ENCODE peak calls at places on chromosome X, in five cellular contexts. O is body of pancreas, G is AG04449, W is colonic mucosa, H is Panc1. E is an unnamed sample.

GRCh38 chrX:475926-476723 is 89.4 kb upstream of the PPP2R3B start:
- DNase-seq in W (no peak), O (no peak), H (no peak), G (no peak), E (no peak)

GRCh38 chrX:68944211-68944610 is 115.4 kb downstream of the EFNB1 start:
- DNase-seq in W (peak), O (no peak), H (no peak), G (no peak), E (no peak)

GRCh38 chrX:39164212-39164611 is 363.0 kb downstream of the MID1IP1 start:
- DNase-seq in G (no peak), H (no peak), O (no peak), W (no peak), E (no peak)

GRCh38 chrX:103519389-103519788 is at the start of gene RAB40A:
- DNase-seq in G (no peak), O (no peak), H (no peak), W (no peak), E (no peak)

GRCh38 chrX:129786210-129786651 is 6.5 kb downstream of the SASH3 start:
- DNase-seq in G (no peak), H (no peak), W (no peak), O (no peak), E (no peak)

GRCh38 chrX:63784902-63785692 is at the start of gene ARHGEF9:
- DNase-seq in H (no peak), W (peak), O (peak), G (no peak), E (no peak)

GRCh38 chrX:2892816-2893215 is 36.3 kb downstream of the ARSD start:
- DNase-seq in O (no peak), G (no peak), H (no peak), W (no peak), E (no peak)

GRCh38 chrX:14872851-14873675 is at the start of the genes FANCB and MOSPD2:
- DNase-seq in G (peak), O (peak), W (peak), H (peak), E (peak)

GRCh38 chrX:45592067-45592466 is 391.4 kb upstream of the DIPK2B start:
- DNase-seq in H (no peak), O (no peak), W (no peak), G (no peak), E (no peak)

GRCh38 chrX:154323537-154323936 is 27.9 kb downstream of the TKTL1 start:
- DNase-seq in O (no peak), G (no peak), H (no peak), W (no peak), E (no peak)

GRCh38 chrX:13110427-13111324 is 66.3 kb upstream of the FAM9C start:
- DNase-seq in W (peak), H (no peak), G (peak), O (peak), E (peak)

GRCh38 chrX:68693481-68694410 is 46.3 kb downstream of the STARD8 start:
- DNase-seq in H (no peak), W (peak), O (peak), G (no peak), E (no peak)

GRCh38 chrX:2351999-2352995 is 148.5 kb downstream of the DHRSX start:
- DNase-seq in H (peak), G (peak), O (no peak), W (no peak), E (peak)

GRCh38 chrX:154409222-154409871 is at the start of gene DNASE1L1:
- DNase-seq in O (peak), G (no peak), W (peak), H (no peak), E (peak)

GRCh38 chrX:55489315-55490009 is at the start of gene USP51:
- DNase-seq in W (peak), H (no peak), O (peak), G (no peak), E (no peak)

GRCh38 chrX:81120270-81120935 is 81.3 kb downstream of the HMGN5 start:
- DNase-seq in H (no peak), O (no peak), W (peak), G (no peak), E (no peak)

GRCh38 chrX:72107320-72107719 is 24.4 kb downstream of the RTL5 start:
- DNase-seq in H (no peak), W (no peak), G (no peak), O (no peak), E (no peak)

GRCh38 chrX:30572004-30572403 is 5.6 kb downstream of the TASL start:
- DNase-seq in W (no peak), O (no peak), H (no peak), G (no peak), E (no peak)

GRCh38 chrX:57286507-57287251 is at the start of gene FAAH2:
- DNase-seq in O (peak), W (peak), H (no peak), G (no peak), E (no peak)

GRCh38 chrX:55486736-55487135 is 2.9 kb downstream of the USP51 start:
- DNase-seq in G (no peak), O (no peak), H (no peak), W (no peak), E (no peak)

GRCh38 chrX:23884427-23885024 is 23.2 kb downstream of the APOO start:
- DNase-seq in G (no peak), H (no peak), W (no peak), O (no peak), E (no peak)
- H3K4me3 ChIP-seq in G (no peak), H (no peak), W (no peak), O (no peak), E (no peak)

GRCh38 chrX:108736509-108737479 is at the start of gene IRS4:
- DNase-seq in O (peak), W (no peak), G (no peak), H (no peak), E (no peak)
- H3K4me3 ChIP-seq in O (no peak), W (peak), G (peak), H (peak), E (peak)

GRCh38 chrX:97563531-97564133 is 679.9 kb downstream of the RPA4 start:
- DNase-seq in W (peak), H (no peak), O (no peak), G (peak), E (peak)
- H3K4me3 ChIP-seq in W (peak), H (peak), O (no peak), G (peak), E (peak)

DNA sequence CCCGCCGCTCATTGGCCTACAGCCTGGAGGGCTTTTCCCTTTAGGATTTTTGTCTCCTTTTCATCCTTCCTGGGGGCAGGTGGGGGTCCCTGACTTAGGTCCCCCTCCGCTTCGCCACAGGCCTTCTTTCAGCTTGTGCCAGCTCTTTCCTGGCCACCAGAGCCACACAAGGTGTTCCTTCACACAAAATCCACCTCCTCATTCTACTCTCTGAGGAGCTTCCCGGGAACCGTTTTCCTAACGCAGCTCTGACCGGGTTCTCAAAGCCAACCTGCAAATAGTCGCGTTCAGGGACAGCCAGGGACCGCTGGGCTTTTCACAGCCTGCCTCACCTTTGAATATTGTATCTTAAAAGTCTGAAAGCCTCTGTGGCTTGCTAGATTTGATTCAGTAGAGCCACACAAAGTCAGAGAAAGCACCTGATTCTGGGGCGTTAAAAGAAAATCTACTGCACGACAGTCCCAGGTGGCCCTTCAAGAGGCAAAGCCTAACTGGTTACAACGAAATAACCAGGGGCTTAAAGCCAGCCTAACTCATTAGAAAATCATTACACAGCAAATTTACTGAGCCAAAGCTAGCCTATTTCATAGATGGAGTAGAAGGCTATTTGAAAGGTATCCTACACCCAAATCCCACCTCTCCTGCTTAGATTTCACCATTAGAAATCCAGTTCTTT is 752 bp upstream of the GPC3 start:
- DNase-seq in G (no peak), W (no peak), O (no peak), H (no peak), E (no peak)
- H3K4me3 ChIP-seq in G (peak), W (peak), O (no peak), H (peak), E (no peak)

GRCh38 chrX:8504451-8504850 is 39.8 kb downstream of the VCX3B start:
- DNase-seq in W (no peak), G (no peak), O (no peak), H (no peak), E (peak)
- H3K4me3 ChIP-seq in W (no peak), G (no peak), O (no peak), H (no peak), E (no peak)

E was measured in BJ.